ENCODE peak calls at places on chromosomes 2 and 18, in five cellular contexts. F is spleen, R is cerebellum, L is T-cell, E is progenitor cell of endocrine pancreas. K is an unnamed sample.

GRCh38 chr18:45839415-45840395 is 14.2 kb downstream of the SIGLEC15 start:
- DNase-seq in F (peak; percentile 69), R (no peak), L (no peak), E (no peak), K (no peak)

GRCh38 chr2:98311771-98312545 is 34.3 kb upstream of the CNGA3 start:
- DNase-seq in F (no peak), R (no peak), L (no peak), E (no peak), K (no peak)

GRCh38 chr2:208607694-208608093 is 201.1 kb downstream of the PTH2R start:
- DNase-seq in F (no peak), R (no peak), L (no peak), E (no peak), K (no peak)

GRCh38 chr2:100260712-100261620 is 61.3 kb downstream of the LONRF2 start:
- DNase-seq in F (peak; percentile 80), R (peak; percentile 91), L (no peak), E (peak; percentile 61), K (no peak)

GRCh38 chr2:54528311-54528945 is 72.3 kb downstream of the SPTBN1 start:
- DNase-seq in F (no peak), R (no peak), L (no peak), E (no peak), K (no peak)

GRCh38 chr18:10143601-10144000 is 229.8 kb downstream of the VAPA start:
- DNase-seq in F (no peak), R (no peak), L (no peak), E (no peak), K (no peak)

GRCh38 chr2:233832869-233833812 is 21.2 kb downstream of the HJURP start:
- DNase-seq in F (peak; percentile 46), R (no peak), L (no peak), E (no peak), K (no peak)

GRCh38 chr2:153543639-153544071 is 65.1 kb upstream of the RPRM start:
- DNase-seq in F (no peak), R (no peak), L (no peak), E (no peak), K (no peak)

GRCh38 chr2:169479257-169480078 is at the start of gene BBS5:
- DNase-seq in F (peak; percentile 95), R (peak; percentile 80), L (peak; percentile 59), E (peak; percentile 56), K (peak; percentile 49)

GRCh38 chr2:226088366-226088674 is 688.8 kb downstream of the NYAP2 start:
- DNase-seq in F (peak; percentile 66), R (no peak), L (no peak), E (no peak), K (no peak)

GRCh38 chr2:171025199-171025598 is 96.1 kb downstream of the GORASP2 start:
- DNase-seq in F (no peak), R (no peak), L (no peak), E (no peak), K (no peak)

GRCh38 chr2:120914839-120915521 is 179.3 kb downstream of the GLI2 start:
- DNase-seq in F (no peak), R (peak; percentile 71), L (no peak), E (no peak), K (no peak)

GRCh38 chr2:129004485-129004884 is 685.8 kb upstream of the HS6ST1 start:
- DNase-seq in F (no peak), R (no peak), L (no peak), E (no peak), K (no peak)

GRCh38 chr2:127118467-127118866 is 11.5 kb upstream of the BIN1 start:
- DNase-seq in F (peak; percentile 34), R (no peak), L (no peak), E (no peak), K (no peak)

GRCh38 chr18:76859474-76860339 is 37.4 kb downstream of the ZNF236 start:
- DNase-seq in F (no peak), R (no peak), L (no peak), E (no peak), K (no peak)

GRCh38 chr2:75044291-75044690 is 85.8 kb downstream of the POLE4 start:
- DNase-seq in F (no peak), R (no peak), L (no peak), E (no peak), K (no peak)

GRCh38 chr2:29001791-29002190 is 20.7 kb downstream of the TOGARAM2 start:
- DNase-seq in F (no peak), R (no peak), L (no peak), E (no peak), K (no peak)

GRCh38 chr2:71528749-71529148 is 75.4 kb downstream of the DYSF start:
- DNase-seq in F (no peak), R (no peak), L (no peak), E (no peak), K (no peak)

GRCh38 chr18:56641714-56642331 is 3.4 kb upstream of the TXNL1 start:
- DNase-seq in F (no peak), R (no peak), L (no peak), E (no peak), K (no peak)

GRCh38 chr2:117789505-117789904 is 25.0 kb upstream of the DDX18 start:
- DNase-seq in F (no peak), R (no peak), L (no peak), E (no peak), K (no peak)

GRCh38 chr18:61333271-61333745 is at the start of gene CDH20:
- DNase-seq in F (no peak), R (peak; percentile 12), L (no peak), E (no peak), K (no peak)

GRCh38 chr2:157936464-157936863 is 60.3 kb upstream of the ACVR1 start:
- DNase-seq in F (no peak), R (no peak), L (no peak), E (no peak), K (no peak)

GRCh38 chr18:70621710-70622109 is 332.9 kb downstream of the SOCS6 start:
- DNase-seq in F (no peak), R (no peak), L (peak; percentile 14), E (no peak), K (no peak)

GRCh38 chr2:189412330-189412953 is 28.8 kb upstream of the WDR75 start:
- DNase-seq in F (no peak), R (peak; percentile 24), L (peak; percentile 12), E (peak; percentile 20), K (no peak)

GRCh38 chr2:185787530-185788145 is 49.0 kb downstream of the FSIP2 start:
- DNase-seq in F (no peak), R (no peak), L (no peak), E (no peak), K (no peak)

GRCh38 chr2:109208951-109209335 is 79.9 kb downstream of the SH3RF3 start:
- DNase-seq in F (no peak), R (no peak), L (no peak), E (no peak), K (no peak)

GRCh38 chr2:126832038-126832437 is 66.7 kb upstream of the TEX51 start:
- DNase-seq in F (no peak), R (no peak), L (no peak), E (no peak), K (no peak)

GRCh38 chr2:219627105-219628100 is at the start of gene SLC4A3:
- DNase-seq in F (peak; percentile 73), R (peak; percentile 69), L (no peak), E (peak; percentile 36), K (no peak)

GRCh38 chr2:182302174-182302573 is 124.7 kb downstream of the PDE1A start:
- DNase-seq in F (no peak), R (no peak), L (no peak), E (no peak), K (no peak)

GRCh38 chr2:232501331-232501771 is 13.7 kb upstream of the ECEL1 start:
- DNase-seq in F (no peak), R (no peak), L (no peak), E (no peak), K (no peak)

GRCh38 chr2:179129574-179130238 is 79.8 kb upstream of the CCDC141 start:
- DNase-seq in F (no peak), R (no peak), L (no peak), E (no peak), K (no peak)

GRCh38 chr18:63107931-63108330 is 211.6 kb downstream of the BCL2 start:
- DNase-seq in F (no peak), R (no peak), L (no peak), E (no peak), K (no peak)

GRCh38 chr2:189204322-189204941 is 24.9 kb upstream of the COL5A2 start:
- DNase-seq in F (no peak), R (no peak), L (no peak), E (no peak), K (no peak)